ENCODE peak calls at places on chromosomes 6 and 20, in eight cellular contexts. J is left cardiac atrium; G is H7; Y is AG08395; A is astrocyte of the spinal cord; W is hippocampal formation; X is WTC11; H is activated T-helper 1 cell treated with anti-CD3 and anti-CD28 coated beads, Interleukin-12 subunit alpha, Interleukin-12 subunit beta, Interleukin-2, Interleukin-4 antibody, amounts not matched to agents 30 ng/mL and 10 ng/mL and 1 ng/mL, durations not matched to agents 14 hours and 24 hours and 36 hours. C is an unnamed sample.

GRCh38 chr20:35316086-35316485 is 23.9 kb upstream of the FAM83C start:
- DNase-seq in J (no peak), G (no peak), Y (no peak), A (no peak), W (no peak), X (no peak), H (no peak), C (no peak)

GRCh38 chr20:17226410-17227198 is at the start of gene PCSK2:
- DNase-seq in J (peak), G (peak), Y (peak), A (peak), W (peak), X (peak), H (no peak), C (peak)

GRCh38 chr6:159312204-159312603 is 143.0 kb downstream of the FNDC1 start:
- DNase-seq in J (no peak), G (no peak), Y (no peak), A (no peak), W (no peak), X (no peak), H (no peak), C (no peak)

GRCh38 chr6:68238097-68238597 is 396.9 kb upstream of the ADGRB3 start:
- DNase-seq in J (no peak), G (no peak), Y (no peak), A (peak), W (no peak), X (no peak), H (no peak), C (no peak)

GRCh38 chr6:104579464-104579863 is 280.3 kb downstream of the HACE1 start:
- DNase-seq in J (no peak), G (no peak), Y (no peak), A (no peak), W (no peak), X (no peak), H (no peak), C (no peak)

GRCh38 chr6:71107935-71108420 is 151.1 kb upstream of the B3GAT2 start:
- DNase-seq in J (no peak), G (no peak), Y (peak), A (peak), W (peak), X (no peak), H (no peak), C (peak)

GRCh38 chr6:55239099-55239498 is 64.8 kb downstream of the HCRTR2 start:
- DNase-seq in J (no peak), G (no peak), Y (no peak), A (peak), W (no peak), X (no peak), H (no peak), C (no peak)

GRCh38 chr6:5599112-5599511 is 337.8 kb downstream of the FARS2 start:
- DNase-seq in J (no peak), G (no peak), Y (no peak), A (no peak), W (no peak), X (no peak), H (no peak), C (no peak)

GRCh38 chr6:107956586-107957164 is 1.3 kb downstream of the SEC63 start:
- DNase-seq in J (no peak), G (no peak), Y (peak), A (peak), W (no peak), X (no peak), H (no peak), C (no peak)

GRCh38 chr6:156009656-156010055 is 554.0 kb upstream of the NOX3 start:
- DNase-seq in J (no peak), G (no peak), Y (no peak), A (peak), W (no peak), X (no peak), H (no peak), C (no peak)

GRCh38 chr6:139891471-139891870 is 517.0 kb upstream of the CITED2 start:
- DNase-seq in J (no peak), G (no peak), Y (no peak), A (peak), W (no peak), X (no peak), H (no peak), C (no peak)

GRCh38 chr6:132962936-132963579 is 148.7 kb downstream of the RPS12 start:
- DNase-seq in J (peak), G (peak), Y (peak), A (peak), W (peak), X (peak), H (peak), C (peak)